ENCODE peak calls at places on chromosomes 2 and 18, in four cellular contexts. C, Z, L and S are unnamed samples.

GRCh38 chr2:6955523-6956136 is 38.4 kb downstream of the RNF144A start:
- DNase-seq in C (no peak), Z (no peak), L (no peak), S (no peak)

GRCh38 chr2:50065845-50066244 is 911.5 kb upstream of the FSHR start:
- DNase-seq in C (no peak), Z (no peak), L (no peak), S (no peak)

GRCh38 chr2:202084265-202084664 is 11.2 kb downstream of the KIAA2012 start:
- DNase-seq in C (no peak), Z (no peak), L (peak; percentile 83), S (peak; percentile 29)

GRCh38 chr18:13136689-13137040 is 81.9 kb upstream of the LDLRAD4 start:
- DNase-seq in C (no peak), Z (peak; percentile 43), L (peak; percentile 22), S (no peak)

GRCh38 chr18:79930020-79930642 is 21.3 kb downstream of the SLC66A2 start:
- DNase-seq in C (no peak), Z (no peak), L (no peak), S (no peak)

GRCh38 chr2:120224256-120224655 is 1.1 kb upstream of the TMEM185B start:
- DNase-seq in C (no peak), Z (no peak), L (no peak), S (no peak)

GRCh38 chr18:46338213-46338612 is 234.0 kb downstream of the HAUS1 start:
- DNase-seq in C (no peak), Z (no peak), L (no peak), S (no peak)

GRCh38 chr18:23690505-23691068 is 1.3 kb downstream of the LAMA3 start:
- DNase-seq in C (no peak), Z (no peak), L (peak; percentile 14), S (no peak)

GRCh38 chr2:99784946-99785345 is 295.1 kb upstream of the REV1 start:
- DNase-seq in C (no peak), Z (no peak), L (no peak), S (no peak)

GRCh38 chr18:79680100-79680879 is 687 bp downstream of the CTDP1 start:
- DNase-seq in C (peak; percentile 16), Z (no peak), L (peak; percentile 58), S (peak; percentile 38)